ENCODE peak calls at places on chromosome 17, in nine cellular contexts. N is psoas muscle; Y is mesendoderm; F is CD8-positive, alpha-beta memory T cell; P is stomach; C is heart right ventricle; Z is astrocyte of the cerebellum; S is neural progenitor cell; L is testis. G is an unnamed sample.

GRCh38 chr17:79955961-79956735 is 79.5 kb downstream of the TBC1D16 start:
- DNase-seq in N (no peak), Y (no peak), F (no peak), P (no peak), C (no peak), Z (no peak), S (no peak), L (no peak), G (no peak)

GRCh38 chr17:61393550-61393903 is 6.1 kb upstream of the TBX2 start:
- DNase-seq in N (no peak), Y (peak; percentile 51), F (no peak), P (no peak), C (no peak), Z (no peak), S (no peak), L (no peak), G (no peak)

GRCh38 chr17:31521632-31522283 is 130.3 kb downstream of the RAB11FIP4 start:
- DNase-seq in N (no peak), Y (no peak), F (no peak), P (no peak), C (no peak), Z (no peak), S (no peak), L (no peak), G (no peak)

GRCh38 chr17:10447035-10447931 is 22.1 kb downstream of the MYH4 start:
- DNase-seq in N (no peak), Y (no peak), F (no peak), P (no peak), C (no peak), Z (no peak), S (no peak), L (no peak), G (no peak)

GRCh38 chr17:46811978-46812583 is 6.4 kb downstream of the WNT3 start:
- DNase-seq in N (no peak), Y (peak; percentile 65), F (no peak), P (no peak), C (no peak), Z (no peak), S (peak; percentile 26), L (no peak), G (peak; percentile 31)

GRCh38 chr17:80821546-80821945 is 170.1 kb upstream of the CHMP6 start:
- DNase-seq in N (no peak), Y (no peak), F (no peak), P (no peak), C (no peak), Z (no peak), S (no peak), L (no peak), G (no peak)

GRCh38 chr17:31834448-31834847 is 24.6 kb downstream of the COPRS start:
- DNase-seq in N (no peak), Y (no peak), F (no peak), P (no peak), C (no peak), Z (no peak), S (no peak), L (no peak), G (no peak)

GRCh38 chr17:18877104-18877503 is 19.2 kb downstream of the PRPSAP2 start:
- DNase-seq in N (no peak), Y (no peak), F (no peak), P (no peak), C (no peak), Z (no peak), S (no peak), L (no peak), G (no peak)

GRCh38 chr17:30917050-30917449 is 4.7 kb upstream of the ADAP2 start:
- DNase-seq in N (no peak), Y (no peak), F (no peak), P (no peak), C (no peak), Z (no peak), S (no peak), L (no peak), G (no peak)

DNA sequence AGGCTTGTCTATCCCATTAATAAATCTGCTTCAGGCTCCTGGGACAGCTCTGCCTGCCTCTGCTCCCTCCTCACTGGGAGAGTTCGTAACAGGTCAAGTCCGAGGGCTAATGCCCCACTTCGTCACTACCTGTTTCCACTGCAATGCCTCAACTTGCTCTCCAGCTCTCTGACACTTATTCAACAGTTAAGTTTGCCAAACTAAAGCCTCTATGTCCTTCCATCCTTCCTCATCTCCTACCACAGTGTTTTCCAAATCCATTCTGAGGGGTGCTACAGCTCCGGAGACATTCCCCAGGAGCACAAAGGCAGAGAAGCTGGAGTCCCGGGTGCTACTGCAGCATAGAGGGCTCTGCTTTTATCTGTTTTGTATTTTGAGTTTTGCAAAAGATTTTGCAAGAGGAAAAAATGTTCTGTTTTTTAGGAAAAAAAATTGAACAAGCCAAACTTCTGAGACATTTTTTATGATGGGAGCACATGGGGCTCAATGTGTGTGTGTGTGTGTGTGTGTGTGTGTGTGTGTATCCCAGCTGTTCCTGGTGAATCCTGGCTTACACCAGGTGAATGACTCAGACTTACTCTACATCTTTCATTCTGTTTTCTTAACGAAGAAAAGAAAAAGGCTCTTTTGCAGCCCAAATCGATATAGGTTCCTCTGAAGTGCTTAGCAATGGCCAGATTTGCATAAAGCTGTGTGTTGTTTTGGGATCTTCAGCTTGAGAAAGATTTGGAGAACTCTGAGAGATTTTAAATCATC is 46.1 kb upstream of the MYOCD start:
- DNase-seq in N (no peak), Y (no peak), F (no peak), P (no peak), C (no peak), Z (no peak), S (no peak), L (peak; percentile 43), G (peak; percentile 64)
- H3K4me3 ChIP-seq in N (no peak overlapping the region), Y (no peak overlapping the region), F (no peak overlapping the region), P (no peak overlapping the region), C (no peak overlapping the region), Z (no peak overlapping the region), S (no peak overlapping the region), L (no peak overlapping the region), G (no peak overlapping the region)

DNA sequence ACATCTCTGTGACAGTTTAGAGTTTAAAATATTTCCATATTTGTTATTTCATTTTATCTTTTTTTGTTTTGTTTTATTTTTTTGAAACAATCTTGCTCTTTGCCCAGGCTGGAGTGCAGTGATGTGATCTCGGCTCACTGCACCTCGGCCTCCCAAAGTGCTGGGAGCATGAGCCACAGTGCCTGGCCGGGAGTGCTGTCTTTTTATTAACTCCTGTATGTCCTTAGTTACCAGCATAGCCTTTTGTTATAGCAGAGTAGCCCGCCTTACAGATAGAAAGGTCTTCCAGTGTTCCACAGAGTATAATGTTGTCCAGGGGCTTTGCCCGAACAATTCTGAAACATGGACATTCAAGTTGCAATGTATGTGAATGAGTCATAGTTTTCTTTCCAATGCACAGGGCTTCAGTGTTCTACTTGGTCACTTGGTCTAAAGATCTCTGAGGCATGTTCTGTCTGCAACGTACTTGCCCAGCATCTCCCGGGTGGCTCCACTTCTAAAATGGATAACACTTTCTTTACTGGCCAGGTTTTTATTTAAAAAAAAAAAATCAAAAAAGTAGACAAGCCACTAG is 125.6 kb downstream of the KCNJ18 start:
- DNase-seq in N (no peak), Y (no peak), F (no peak), P (no peak), C (no peak), Z (no peak), S (no peak), L (no peak), G (no peak)
- H3K4me3 ChIP-seq in N (no peak overlapping the region), Y (peak overlapping the region; percentile 0), F (no peak overlapping the region), P (no peak overlapping the region), C (no peak overlapping the region), Z (no peak overlapping the region), S (no peak overlapping the region), L (no peak overlapping the region), G (no peak overlapping the region)

DNA sequence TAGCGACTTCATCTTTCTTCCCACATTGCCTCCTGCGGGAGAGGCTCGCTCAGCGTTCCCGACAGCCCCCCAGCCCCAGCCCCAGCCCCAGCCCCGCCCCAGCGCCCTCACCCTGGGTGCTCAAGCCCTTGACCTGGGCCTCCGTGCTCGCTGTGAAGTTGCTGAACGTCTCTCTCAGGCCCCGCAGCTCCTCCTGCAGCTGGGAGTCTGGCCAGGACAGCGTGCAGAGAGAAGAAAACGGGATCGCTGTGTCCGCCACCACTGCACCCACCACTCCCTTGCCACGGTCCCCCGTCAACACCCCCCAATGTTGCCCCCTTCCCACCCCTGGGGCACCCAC is 2.3 kb downstream of the ASGR1 start:
- DNase-seq in N (no peak), Y (peak; percentile 33), F (no peak), P (no peak), C (no peak), Z (no peak), S (peak; percentile 60), L (no peak), G (no peak)
- H3K4me3 ChIP-seq in N (no peak overlapping the region), Y (no peak overlapping the region), F (no peak overlapping the region), P (peak overlapping the region; percentile 42), C (no peak overlapping the region), Z (peak overlapping the region; percentile 50), S (peak overlapping the region; percentile 65), L (peak overlapping the region; percentile 42), G (peak overlapping the region; percentile 58)

DNA sequence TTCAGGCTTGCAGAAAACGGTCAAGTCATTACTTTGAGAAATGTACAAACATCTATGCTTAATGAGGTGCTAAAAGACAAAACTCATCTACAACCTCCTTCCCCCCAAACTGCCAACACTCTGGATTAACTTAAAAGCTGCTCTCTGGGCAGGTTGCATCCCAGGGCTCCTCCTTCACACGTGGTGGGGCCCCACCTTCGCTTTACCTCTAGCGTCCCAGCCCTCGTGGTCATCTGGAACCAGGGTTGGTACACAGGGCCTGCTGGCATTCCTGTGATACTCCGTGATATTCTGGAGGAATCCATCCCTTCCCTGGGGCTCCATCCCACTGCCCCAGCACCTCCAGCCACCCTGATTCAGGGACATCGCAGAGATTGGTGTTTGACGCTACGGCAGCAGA is 4.8 kb downstream of the METRNL start:
- DNase-seq in N (no peak), Y (no peak), F (no peak), P (no peak), C (no peak), Z (no peak), S (no peak), L (no peak), G (no peak)
- H3K4me3 ChIP-seq in N (no peak overlapping the region), Y (no peak overlapping the region), F (no peak overlapping the region), P (peak overlapping the region; percentile 15), C (no peak overlapping the region), Z (no peak overlapping the region), S (no peak overlapping the region), L (no peak overlapping the region), G (peak overlapping the region; percentile 18)

GRCh38 chr17:45061606-45062205 is 589 bp downstream of the NMT1 start:
- DNase-seq in N (no peak), Y (no peak), F (no peak), P (no peak), C (no peak), Z (no peak), S (no peak), L (no peak), G (no peak)

GRCh38 chr17:45060824-45061605 is at the start of gene NMT1:
- DNase-seq in N (peak; percentile 98), Y (peak; percentile 100), F (peak; percentile 91), P (peak; percentile 97), C (peak; percentile 99), Z (peak; percentile 100), S (peak; percentile 100), L (peak; percentile 99), G (peak; percentile 97)

GRCh38 chr17:45060382-45060823 is 714 bp upstream of the NMT1 start:
- DNase-seq in N (no peak), Y (no peak), F (no peak), P (no peak), C (no peak), Z (no peak), S (no peak), L (no peak), G (no peak)

DNA sequence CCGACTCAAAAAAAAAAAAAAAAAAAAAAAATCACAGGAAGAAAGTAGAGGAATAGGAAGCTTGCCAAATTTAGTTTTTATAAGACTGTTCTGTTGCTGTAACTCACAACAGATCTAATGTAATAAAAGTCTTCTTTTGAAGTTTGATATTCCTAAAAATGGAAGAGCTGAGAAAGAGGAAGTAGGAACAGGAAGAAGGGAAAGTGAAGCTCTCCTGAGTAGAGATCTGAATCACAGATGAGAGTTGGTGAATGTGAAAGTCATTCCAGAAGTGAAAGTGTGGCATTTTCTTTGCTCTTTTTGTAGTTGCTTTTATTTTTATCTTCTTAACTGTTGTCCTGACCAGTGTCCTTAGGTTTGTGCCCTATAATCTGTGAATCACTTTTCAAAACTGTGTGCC is 2.1 kb downstream of the NMT1 start:
- DNase-seq in N (no peak), Y (no peak), F (no peak), P (no peak), C (no peak), Z (no peak), S (no peak), L (no peak), G (no peak)
- H3K4me3 ChIP-seq in N (peak overlapping the region; percentile 84), Y (no peak overlapping the region), F (no peak overlapping the region), P (peak overlapping the region; percentile 85), C (no peak overlapping the region), Z (no peak overlapping the region), S (no peak overlapping the region), L (no peak overlapping the region), G (no peak overlapping the region)

G was measured in skeletal muscle cell.